ENCODE peak calls at places on chromosome 16, in eight cellular contexts. V is GM12892, X is spleen, C is prostate gland, E is SK-N-SH, R is H1, U is GM23338, P is K562. G is an unnamed sample.

GRCh38 chr16:15605869-15606520 is 37.0 kb downstream of the MARF1 start:
- DNase-seq in X (no peak), E (no peak), V (no peak), P (no peak), R (no peak), C (no peak), U (peak), G (no peak)

GRCh38 chr16:23113185-23113584 is 36.1 kb downstream of the USP31 start:
- DNase-seq in U (no peak), P (no peak), X (no peak), V (no peak), C (no peak), E (no peak), R (no peak), G (no peak)

GRCh38 chr16:4558026-4558425 is 1.9 kb downstream of the C16orf96 start:
- DNase-seq in P (peak), C (no peak), R (no peak), V (no peak), U (no peak), E (no peak), X (no peak), G (no peak)

GRCh38 chr16:534089-534635 is 6.7 kb downstream of the CAPN15 start:
- DNase-seq in P (peak), E (no peak), V (no peak), C (no peak), U (no peak), R (no peak), X (no peak), G (no peak)

GRCh38 chr16:19912445-19913305 is 28.0 kb upstream of the GPRC5B start:
- DNase-seq in P (no peak), V (no peak), C (no peak), X (no peak), R (no peak), U (no peak), E (no peak), G (no peak)

GRCh38 chr16:30937692-30938091 is 11.2 kb upstream of the ORAI3 start:
- DNase-seq in C (no peak), R (no peak), V (no peak), U (no peak), E (no peak), X (no peak), P (no peak), G (no peak)

GRCh38 chr16:84454611-84455010 is 49.8 kb downstream of the MEAK7 start:
- DNase-seq in P (no peak), U (no peak), C (no peak), E (no peak), V (no peak), R (no peak), X (peak), G (no peak)

GRCh38 chr16:12229759-12230594 is 253.4 kb downstream of the SNX29 start:
- DNase-seq in C (no peak), V (no peak), R (no peak), U (no peak), X (no peak), E (no peak), P (no peak), G (no peak)

GRCh38 chr16:16004314-16004749 is 54.9 kb downstream of the ABCC1 start:
- DNase-seq in V (no peak), C (no peak), P (no peak), U (no peak), X (no peak), E (no peak), R (no peak), G (no peak)

GRCh38 chr16:12458591-12459400 is 344.9 kb downstream of the CPPED1 start:
- DNase-seq in V (no peak), R (no peak), P (no peak), E (no peak), U (no peak), C (no peak), X (peak), G (no peak)

DNA sequence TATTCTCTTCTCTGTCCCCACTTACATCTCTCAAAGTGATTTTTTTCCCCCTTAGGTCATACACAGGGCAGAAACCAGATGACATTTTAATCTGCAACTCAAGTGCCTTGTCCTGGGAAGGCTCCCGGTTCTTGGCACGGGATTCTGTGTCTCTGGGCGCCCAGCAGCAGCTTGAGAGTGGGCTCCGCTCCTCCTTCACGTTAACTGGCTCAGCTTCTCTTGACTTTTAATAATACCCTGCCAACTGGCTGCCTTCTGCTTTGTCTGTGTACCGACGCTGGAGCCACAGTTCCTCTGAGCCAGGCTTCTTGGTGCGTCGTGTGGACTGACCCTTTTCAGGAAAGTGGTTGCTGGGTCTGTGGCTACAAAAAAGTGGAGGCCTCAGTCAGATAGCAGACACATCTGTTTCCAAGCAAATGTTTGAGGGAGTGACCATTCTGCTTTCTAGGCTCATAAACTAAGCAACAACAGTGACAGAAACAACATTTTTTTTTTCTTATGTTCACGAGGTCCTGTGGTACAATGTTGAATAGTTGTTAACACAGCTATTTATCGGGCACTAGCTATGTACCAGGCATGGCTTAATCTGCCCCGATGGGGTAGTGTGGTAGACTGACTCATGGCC is 64.9 kb downstream of the IRF8 start:
- DNase-seq in E (no peak), R (no peak), X (no peak), U (no peak), P (no peak), C (peak), V (no peak), G (no peak)
- TF ChIP-seq POLR2AphosphoS5 in E (no peak), R (no peak), X (peak), U (no peak), P (no peak), C (no peak), V (no peak), G (no peak)

GRCh38 chr16:86914850-86915717 is 336.7 kb downstream of the FOXL1 start:
- DNase-seq in U (no peak), P (no peak), X (no peak), V (no peak), R (no peak), E (no peak), C (no peak), G (no peak)
- TF ChIP-seq POLR2AphosphoS5 in U (no peak), P (no peak), X (peak), V (no peak), R (no peak), E (no peak), C (no peak), G (no peak)

GRCh38 chr16:86405319-86405718 is 105.0 kb upstream of the FOXF1 start:
- DNase-seq in C (no peak), V (no peak), R (no peak), E (no peak), X (no peak), U (no peak), P (no peak), G (no peak)
- TF ChIP-seq POLR2AphosphoS5 in C (no peak), V (no peak), R (no peak), E (no peak), X (no peak), U (no peak), P (no peak), G (no peak)

GRCh38 chr16:88705076-88705684 is 1.0 kb downstream of the RNF166 start:
- DNase-seq in C (no peak), V (no peak), E (no peak), U (no peak), X (peak), P (no peak), R (no peak), G (no peak)

GRCh38 chr16:88705746-88706287 is 391 bp downstream of the RNF166 start:
- DNase-seq in R (no peak), V (no peak), C (no peak), X (peak), P (no peak), E (no peak), U (no peak), G (no peak)

GRCh38 chr16:88710556-88710955 is 4.3 kb downstream of the CTU2 start:
- DNase-seq in X (no peak), U (no peak), V (no peak), E (no peak), R (no peak), P (no peak), C (no peak), G (no peak)

GRCh38 chr16:88706288-88706964 is at the start of the genes CTU2 and RNF166:
- DNase-seq in P (peak), E (peak), V (peak), R (peak), X (peak), C (peak), U (peak), G (no peak)

GRCh38 chr16:88706965-88707871 is 915 bp downstream of the CTU2 start:
- DNase-seq in R (no peak), V (no peak), U (no peak), P (no peak), X (no peak), C (no peak), E (no peak), G (no peak)
- TF ChIP-seq POLR2AphosphoS5 in R (no peak), V (no peak), U (no peak), P (no peak), X (no peak), C (no peak), E (no peak), G (no peak)